ENCODE peak calls at places on chromosomes 13 and 19, in four cellular contexts. B, I, U and R are unnamed samples.

GRCh38 chr19:36003284-36003683 is 5.3 kb downstream of the SYNE4 start:
- DNase-seq in I (no peak), B (no peak), U (no peak), R (no peak)

GRCh38 chr19:51586103-51586728 is 15.1 kb downstream of the ZNF175 start:
- DNase-seq in B (no peak), U (no peak), I (no peak), R (no peak)

GRCh38 chr19:45881082-45881908 is 4.6 kb downstream of the IRF2BP1 start:
- DNase-seq in U (no peak), B (no peak), I (no peak), R (no peak)

GRCh38 chr13:77599351-77599750 is 63.8 kb downstream of the SCEL start:
- DNase-seq in I (no peak), U (no peak), B (no peak), R (no peak)

GRCh38 chr19:44694184-44694579 is 4.8 kb upstream of the CEACAM16 start:
- DNase-seq in U (peak; percentile 20), I (no peak), B (no peak), R (no peak)

GRCh38 chr19:6865849-6866248 is 21.5 kb upstream of the ADGRE1 start:
- DNase-seq in U (no peak), B (no peak), I (no peak), R (no peak)

GRCh38 chr19:2661615-2662014 is 40.9 kb downstream of the GNG7 start:
- DNase-seq in I (no peak), U (no peak), B (no peak), R (no peak)

GRCh38 chr13:35349673-35350278 is 126.7 kb downstream of the MAB21L1 start:
- DNase-seq in I (no peak), B (no peak), U (no peak), R (no peak)

GRCh38 chr19:16325671-16326400 is 1.2 kb downstream of the KLF2 start:
- DNase-seq in B (no peak), U (no peak), I (no peak), R (no peak)

GRCh38 chr19:30621326-30621920 is 249.2 kb downstream of the ZNF536 start:
- DNase-seq in I (no peak), U (no peak), B (no peak), R (no peak)

GRCh38 chr13:25117312-25117711 is 21.4 kb downstream of the PABPC3 start:
- DNase-seq in U (no peak), B (no peak), I (no peak), R (no peak)

GRCh38 chr19:41376241-41376997 is at the start of gene TMEM91:
- DNase-seq in U (no peak), I (no peak), B (peak; percentile 45), R (no peak)

GRCh38 chr13:20073775-20074174 is 87.1 kb downstream of the GJA3 start:
- DNase-seq in I (no peak), B (no peak), U (no peak), R (no peak)

GRCh38 chr13:99982021-99982740 is 597 bp downstream of the ZIC2 start:
- DNase-seq in I (no peak), U (no peak), B (no peak), R (no peak)

GRCh38 chr13:44022196-44022595 is 142.5 kb downstream of the LACC1 start:
- DNase-seq in B (no peak), I (no peak), U (no peak), R (peak; percentile 20)

GRCh38 chr13:26719356-26719945 is 41.1 kb downstream of the GPR12 start:
- DNase-seq in U (no peak), I (peak; percentile 45), B (no peak), R (no peak)

GRCh38 chr13:77372275-77372674 is 45.4 kb upstream of the MYCBP2 start:
- DNase-seq in U (no peak), I (no peak), B (no peak), R (no peak)

GRCh38 chr13:79212064-79212619 is 193.9 kb downstream of the RBM26 start:
- DNase-seq in U (no peak), B (no peak), I (peak; percentile 56), R (no peak)

GRCh38 chr13:101893021-101893420 is 440.5 kb downstream of the ITGBL1 start:
- DNase-seq in B (no peak), U (no peak), I (no peak), R (no peak)

GRCh38 chr13:48411281-48412099 is 1.4 kb downstream of the LPAR6 start:
- DNase-seq in B (no peak), U (no peak), I (no peak), R (no peak)

GRCh38 chr13:45823583-45823982 is 28.0 kb downstream of the SIAH3 start:
- DNase-seq in U (no peak), I (no peak), B (no peak), R (no peak)

GRCh38 chr13:62524061-62524460 is 1108.4 kb upstream of the PCDH20 start:
- DNase-seq in U (no peak), B (no peak), I (no peak), R (no peak)

GRCh38 chr13:31982540-31982939 is 49.0 kb upstream of the FRY start:
- DNase-seq in B (peak; percentile 41), I (peak; percentile 46), U (no peak), R (peak; percentile 85)

GRCh38 chr19:5891938-5892771 is 11.4 kb downstream of the NDUFA11 start:
- DNase-seq in B (no peak), I (no peak), U (no peak), R (no peak)

GRCh38 chr19:30626567-30626966 is 254.4 kb downstream of the ZNF536 start:
- DNase-seq in I (no peak), B (no peak), U (no peak), R (no peak)

GRCh38 chr13:87120476-87120875 is 550.7 kb upstream of the SLITRK5 start:
- DNase-seq in U (no peak), B (no peak), I (no peak), R (no peak)

GRCh38 chr19:1601613-1602064 is 3.6 kb downstream of the UQCR11 start:
- DNase-seq in I (no peak), U (no peak), B (no peak), R (no peak)